ENCODE peak calls at places on chromosome 15, in seven cellular contexts. I is GOT3, M is HCT116, W is sigmoid colon, J is HS-5, D is psoas muscle, X is activated T-cell treated with anti-CD3 and anti-CD28 coated beads for 1 hour. Y is an unnamed sample.
A peak's percentile ranks its signal among the peaks of the same experiment; 100 is the strongest.

GRCh38 chr15:29888651-29889050 is 66.4 kb upstream of the TJP1 start:
- DNase-seq in J (no peak), D (no peak), X (no peak), I (no peak), W (no peak), M (no peak), Y (no peak)

GRCh38 chr15:82554857-82555256 is 14.6 kb upstream of the RPS17 start:
- DNase-seq in X (no peak), M (no peak), J (no peak), D (no peak), W (no peak), I (no peak), Y (no peak)

GRCh38 chr15:85407421-85408269 is 27.2 kb downstream of the AKAP13 start:
- DNase-seq in I (no peak), J (peak; percentile 56), D (no peak), X (no peak), M (no peak), W (no peak), Y (peak; percentile 42)

GRCh38 chr15:73902121-73903020 is 23.9 kb upstream of the LOXL1 start:
- DNase-seq in D (peak; percentile 35), X (no peak), M (no peak), I (no peak), J (no peak), W (no peak), Y (no peak)

GRCh38 chr15:42215854-42216829 is 8.0 kb upstream of the VPS39 start:
- DNase-seq in J (no peak), D (no peak), I (no peak), X (no peak), M (no peak), W (no peak), Y (no peak)

GRCh38 chr15:25065286-25065685 is 110.5 kb downstream of the SNRPN start:
- DNase-seq in M (no peak), W (peak; percentile 39), J (no peak), X (no peak), I (no peak), D (no peak), Y (no peak)

GRCh38 chr15:56038015-56038414 is 44.6 kb upstream of the NEDD4 start:
- DNase-seq in M (no peak), J (peak; percentile 54), X (no peak), I (no peak), D (no peak), W (no peak), Y (no peak)

GRCh38 chr15:68252925-68253534 is 23.5 kb upstream of the CLN6 start:
- DNase-seq in X (no peak), D (no peak), M (peak; percentile 79), J (no peak), I (no peak), W (no peak), Y (peak; percentile 84)

GRCh38 chr15:45023659-45024320 is 795 bp downstream of the SORD start:
- DNase-seq in J (no peak), I (no peak), M (no peak), D (no peak), W (no peak), X (no peak), Y (peak; percentile 32)

GRCh38 chr15:81327526-81327925 is 3.6 kb upstream of the STARD5 start:
- DNase-seq in I (no peak), M (no peak), D (no peak), X (no peak), W (no peak), J (peak; percentile 60), Y (no peak)

GRCh38 chr15:39787479-39787878 is 4.8 kb upstream of the FSIP1 start:
- DNase-seq in M (no peak), D (no peak), I (no peak), J (no peak), W (no peak), X (no peak), Y (no peak)

GRCh38 chr15:81294501-81294850 is 29.5 kb downstream of the STARD5 start:
- DNase-seq in I (no peak), D (no peak), J (no peak), X (no peak), M (no peak), W (no peak), Y (no peak)

GRCh38 chr15:62745621-62746180 is 296.8 kb upstream of the TPM1 start:
- DNase-seq in W (no peak), J (no peak), M (no peak), D (no peak), X (no peak), I (no peak), Y (no peak)

Y was measured in LoVo.